ENCODE peak calls at places on chromosomes 3 and 15, in four cellular contexts. P is CD8-positive, alpha-beta memory T cell; K is astrocyte of the cerebellum; N is astrocyte of the spinal cord. X is an unnamed sample.

GRCh38 chr3:71097557-71097956 is 486.0 kb downstream of the FOXP1 start:
- DNase-seq in N (no peak), P (no peak), K (no peak), X (no peak)

GRCh38 chr3:183244219-183244618 is 8.8 kb upstream of the B3GNT5 start:
- DNase-seq in N (no peak), P (no peak), K (no peak), X (no peak)

GRCh38 chr15:60605879-60606304 is 127.0 kb upstream of the ICE2 start:
- DNase-seq in K (peak; percentile 24), P (no peak), N (peak; percentile 68), X (peak; percentile 52)

GRCh38 chr15:62110000-62110851 is 43.4 kb downstream of the C2CD4A start:
- DNase-seq in P (no peak), N (peak; percentile 70), K (no peak), X (no peak)

GRCh38 chr3:197835509-197835908 is 44.5 kb downstream of the LRCH3 start:
- DNase-seq in K (no peak), N (no peak), P (no peak), X (no peak)

GRCh38 chr3:27971600-27971999 is 249.5 kb upstream of the EOMES start:
- DNase-seq in P (no peak), N (no peak), K (no peak), X (no peak)

GRCh38 chr3:14592390-14592789 is 52.2 kb upstream of the GRIP2 start:
- DNase-seq in N (no peak), K (no peak), P (no peak), X (no peak)

GRCh38 chr15:36186376-36186775 is 393.1 kb upstream of the CDIN1 start:
- DNase-seq in P (no peak), K (no peak), N (no peak), X (no peak)

GRCh38 chr3:45597166-45597565 is 2.6 kb downstream of the LIMD1 start:
- DNase-seq in K (peak; percentile 73), N (peak; percentile 70), P (no peak), X (no peak)

GRCh38 chr3:144242797-144243196 is 271.2 kb downstream of the DIPK2A start:
- DNase-seq in P (no peak), K (no peak), N (no peak), X (no peak)

GRCh38 chr3:146544929-146545528 is 622 bp upstream of the PLSCR1 start:
- DNase-seq in P (no peak), K (no peak), N (no peak), X (no peak)

GRCh38 chr3:139745831-139746230 is 68.1 kb upstream of the NMNAT3 start:
- DNase-seq in K (peak; percentile 23), N (peak; percentile 54), P (no peak), X (peak; percentile 38)

GRCh38 chr3:183560607-183561006 is 5.1 kb upstream of the KLHL6 start:
- DNase-seq in P (peak; percentile 49), N (no peak), K (no peak), X (no peak)

GRCh38 chr3:119861681-119862080 is 79.8 kb downstream of the NR1I2 start:
- DNase-seq in P (no peak), K (no peak), N (no peak), X (no peak)

GRCh38 chr15:89396723-89397652 is 62.4 kb upstream of the POLG start:
- DNase-seq in P (no peak), N (no peak), K (no peak), X (no peak)
- H3K4me3 ChIP-seq in P (no peak overlapping the region), N (no peak overlapping the region), K (no peak overlapping the region), X (no peak overlapping the region)

GRCh38 chr15:38255690-38256089 is 3.1 kb downstream of the SPRED1 start:
- DNase-seq in P (no peak), K (no peak), N (no peak), X (no peak)
- H3K4me3 ChIP-seq in P (no peak overlapping the region), K (peak overlapping the region; percentile 95), N (peak overlapping the region; percentile 99), X (peak overlapping the region; percentile 88)

DNA sequence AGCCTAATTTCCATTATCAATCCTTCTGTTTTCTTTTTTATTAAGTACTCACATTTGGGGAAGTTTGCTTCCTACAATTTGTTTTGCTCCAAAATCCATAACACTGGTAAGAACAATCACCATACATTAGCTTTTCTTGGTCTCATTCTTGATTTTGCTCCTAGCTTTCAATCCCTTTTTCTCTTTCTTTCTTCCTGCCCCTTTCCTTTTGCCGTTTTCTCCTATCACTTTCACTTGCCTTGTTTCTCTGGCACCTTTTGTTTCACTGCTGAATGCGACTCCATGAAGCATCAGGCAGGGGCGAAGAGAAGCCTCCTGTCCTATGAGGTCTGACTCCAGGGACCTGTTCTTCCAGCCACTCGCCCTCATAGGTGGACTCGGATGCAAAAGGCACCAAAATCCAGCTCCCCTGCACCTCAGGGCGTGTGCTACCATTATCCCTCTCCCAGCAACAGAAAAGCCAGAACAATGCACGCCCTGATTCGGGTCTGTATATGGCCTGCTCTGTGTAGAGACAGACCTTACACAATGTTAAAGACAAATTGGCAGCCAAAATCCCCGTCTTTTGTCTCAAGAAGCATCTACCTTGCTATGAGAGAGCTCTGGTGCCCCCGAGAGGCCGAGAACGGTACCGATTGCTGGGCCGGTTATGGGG is 462.0 kb upstream of the PPP2R3A start:
- DNase-seq in P (no peak), N (peak; percentile 59), K (peak; percentile 35), X (peak; percentile 40)
- H3K4me3 ChIP-seq in P (no peak overlapping the region), N (no peak overlapping the region), K (no peak overlapping the region), X (no peak overlapping the region)

GRCh38 chr15:43948691-43949325 is 122.0 kb downstream of the WDR76 start:
- DNase-seq in P (no peak), N (no peak), K (no peak), X (no peak)

GRCh38 chr15:43954181-43954621 is 127.4 kb downstream of the WDR76 start:
- DNase-seq in N (no peak), P (no peak), K (no peak), X (no peak)

GRCh38 chr15:43953402-43953801 is 126.6 kb downstream of the WDR76 start:
- DNase-seq in N (no peak), P (no peak), K (no peak), X (no peak)

GRCh38 chr15:43955140-43955539 is 128.3 kb downstream of the WDR76 start:
- DNase-seq in P (no peak), K (no peak), N (no peak), X (no peak)

DNA sequence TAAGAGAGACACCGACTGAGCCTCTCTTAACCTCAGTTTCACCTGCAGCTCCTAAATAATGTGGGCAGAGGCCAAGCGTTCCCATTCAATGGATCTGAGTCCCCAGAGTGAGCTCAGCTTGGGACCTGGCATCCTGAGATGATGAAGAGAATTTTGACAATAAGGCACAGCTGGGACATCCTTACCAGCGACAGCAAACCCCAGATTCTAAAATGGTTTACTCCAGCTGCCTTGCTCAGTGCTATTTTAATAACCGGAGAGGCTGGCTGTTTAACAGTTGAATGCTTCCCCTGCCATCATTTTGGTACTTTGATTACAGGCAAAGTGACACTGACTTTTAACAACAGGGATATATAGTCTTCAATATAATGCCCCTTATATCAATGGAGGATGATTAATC is 123.7 kb downstream of the WDR76 start:
- DNase-seq in K (no peak), N (no peak), P (no peak), X (no peak)
- H3K4me3 ChIP-seq in K (no peak overlapping the region), N (no peak overlapping the region), P (no peak overlapping the region), X (no peak overlapping the region)

GRCh38 chr3:49718419-49719213 is 868 bp downstream of the AMIGO3 start:
- DNase-seq in K (no peak), N (peak; percentile 23), P (no peak), X (no peak)
- H3K4me3 ChIP-seq in K (peak overlapping the region; percentile 39), N (peak overlapping the region; percentile 46), P (peak overlapping the region; percentile 76), X (peak overlapping the region; percentile 47)

GRCh38 chr15:75672646-75673425 is 25.1 kb downstream of the SNX33 start:
- DNase-seq in P (no peak), K (peak; percentile 49), N (peak; percentile 77), X (no peak)
- H3K4me3 ChIP-seq in P (no peak overlapping the region), K (no peak overlapping the region), N (no peak overlapping the region), X (no peak overlapping the region)

GRCh38 chr3:124885466-124886167 is 1.5 kb downstream of the ITGB5 start:
- DNase-seq in K (no peak), N (peak; percentile 43), P (no peak), X (no peak)
- H3K4me3 ChIP-seq in K (peak overlapping the region; percentile 70), N (peak overlapping the region; percentile 63), P (no peak overlapping the region), X (peak overlapping the region; percentile 67)